ENCODE peak calls at places on chromosomes 5 and 9, in five cellular contexts. S is body of pancreas, U is thyroid gland, L is fibroblast of mammary gland, J is neural progenitor cell. H is an unnamed sample.

GRCh38 chr9:112166176-112167140 is 8.6 kb downstream of the SUSD1 start:
- DNase-seq in U (peak), S (peak), J (peak), L (peak), H (peak)

GRCh38 chr9:70403618-70404025 is 10.8 kb downstream of the KLF9 start:
- DNase-seq in L (peak), U (no peak), J (no peak), S (no peak), H (no peak)

GRCh38 chr9:111533099-111533785 is 8.3 kb downstream of the ZNF483 start:
- DNase-seq in S (no peak), J (no peak), U (peak), L (peak), H (peak)

GRCh38 chr5:113195726-113196125 is 219.1 kb downstream of the DCP2 start:
- DNase-seq in J (no peak), S (no peak), U (no peak), L (no peak), H (no peak)

GRCh38 chr5:421287-421880 is 21.6 kb upstream of the EXOC3 start:
- DNase-seq in S (no peak), J (no peak), L (no peak), U (no peak), H (no peak)

GRCh38 chr9:17906841-17907779 is 328.2 kb downstream of the SH3GL2 start:
- DNase-seq in S (no peak), U (no peak), L (no peak), J (peak), H (no peak)

GRCh38 chr9:111399772-111400563 is 69.9 kb upstream of the OR2K2 start:
- DNase-seq in J (peak), L (peak), S (peak), U (no peak), H (peak)

GRCh38 chr5:134432677-134433359 is 21.1 kb upstream of the CDKN2AIPNL start:
- DNase-seq in S (no peak), U (no peak), L (no peak), J (no peak), H (peak)

GRCh38 chr5:16617272-16617973 is 626 bp upstream of the RETREG1 start:
- DNase-seq in S (no peak), U (peak), L (no peak), J (peak), H (no peak)

GRCh38 chr9:77820293-77820954 is 172.3 kb upstream of the GNA14 start:
- DNase-seq in S (no peak), L (peak), U (no peak), J (no peak), H (peak)

GRCh38 chr9:15513335-15513734 is 2.6 kb upstream of the PSIP1 start:
- DNase-seq in J (peak), S (no peak), L (peak), U (no peak), H (peak)

GRCh38 chr5:111681414-111681790 is 75.6 kb downstream of the NREP start:
- DNase-seq in L (no peak), U (no peak), J (no peak), S (no peak), H (peak)

GRCh38 chr5:111676926-111677415 is 80.0 kb downstream of the NREP start:
- DNase-seq in J (no peak), L (peak), S (no peak), U (no peak), H (no peak)

GRCh38 chr5:111679611-111680010 is 77.4 kb downstream of the NREP start:
- DNase-seq in J (no peak), U (no peak), S (no peak), L (no peak), H (no peak)

GRCh38 chr5:111681791-111682190 is 75.2 kb downstream of the NREP start:
- DNase-seq in L (peak), U (no peak), S (no peak), J (no peak), H (peak)

DNA sequence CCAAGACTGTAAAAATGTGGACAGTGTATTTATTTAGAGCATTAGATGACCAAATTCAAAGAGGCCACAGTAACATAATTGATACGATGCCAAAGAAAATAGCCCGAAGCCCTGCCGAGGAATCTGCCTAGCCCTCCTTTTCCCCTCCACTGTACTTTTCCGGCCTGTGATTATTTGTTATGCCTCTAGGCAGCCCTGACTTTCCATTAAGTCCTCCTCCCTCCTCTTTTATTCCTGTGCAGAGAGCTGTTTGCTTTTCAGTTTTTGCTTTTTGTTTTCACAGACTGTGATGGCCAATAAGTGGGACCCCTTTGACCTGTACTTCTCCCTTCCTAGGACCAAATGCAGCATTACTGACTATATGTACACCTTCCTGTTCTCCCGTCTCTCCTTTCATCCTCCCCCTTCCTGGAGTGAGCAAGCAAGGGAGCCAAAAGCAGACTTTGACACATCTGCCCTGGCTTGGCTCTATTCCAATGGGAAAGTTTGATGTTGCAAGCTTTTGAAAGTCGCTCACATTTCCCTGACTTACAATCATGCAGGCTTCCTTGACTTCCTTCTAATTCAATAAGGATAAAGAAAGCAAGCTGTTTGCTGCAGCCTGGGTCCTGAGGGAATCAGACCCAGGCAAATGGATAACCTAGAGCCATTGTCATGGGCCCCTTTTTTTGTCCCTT is 76.1 kb downstream of the NREP start:
- DNase-seq in U (peak), J (no peak), L (peak), S (peak), H (peak)
- H3K4me3 ChIP-seq in U (no peak), J (no peak), L (no peak), S (no peak), H (no peak)

DNA sequence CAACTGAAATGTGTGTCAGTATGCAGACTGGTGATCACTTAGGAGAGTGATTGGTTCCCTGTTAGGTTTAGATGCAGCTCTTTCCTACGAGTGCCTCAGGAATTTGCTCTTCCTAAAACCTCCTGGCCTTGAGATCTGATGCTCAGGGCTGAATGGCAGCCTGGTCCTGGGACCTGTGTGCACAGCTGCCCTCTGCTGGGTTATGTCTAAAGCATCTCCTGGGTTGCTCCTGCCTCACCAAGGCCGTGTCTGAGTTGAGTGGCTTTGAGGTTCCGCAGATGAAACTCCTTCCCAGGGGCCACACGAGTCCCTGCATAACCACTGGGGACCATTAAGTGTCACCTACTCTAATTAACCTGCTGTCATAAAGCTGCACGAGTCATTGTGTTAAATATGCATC is 59.5 kb downstream of the MVB12B start:
- DNase-seq in U (no peak), S (no peak), L (no peak), J (peak), H (peak)
- TF ChIP-seq CTCF in U (no peak), S (no peak), L (peak), J (peak), H (peak)

DNA sequence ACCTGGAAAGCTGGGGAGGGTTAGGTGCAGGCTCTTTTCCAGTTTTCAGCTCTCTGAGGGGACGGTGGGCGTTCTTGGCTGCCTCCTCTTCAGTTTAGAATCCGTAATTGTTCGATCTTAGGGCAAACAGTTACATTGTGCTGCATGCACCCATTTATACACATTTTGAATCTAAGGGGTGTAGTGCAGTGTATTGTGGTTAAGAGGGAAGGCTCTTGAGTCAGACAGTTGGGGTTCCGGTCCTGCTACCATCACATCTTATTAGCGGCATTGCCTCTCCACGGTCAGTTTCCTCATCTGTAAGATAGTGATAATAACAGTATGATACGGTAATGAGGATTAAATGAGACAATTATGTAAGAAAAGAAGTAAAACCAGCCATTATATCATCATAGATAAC is 625 bp downstream of the EXOSC2 start:
- DNase-seq in S (no peak), J (no peak), U (no peak), L (no peak), H (no peak)
- H3K4me3 ChIP-seq in S (peak), J (peak), U (peak), L (peak), H (peak)

DNA sequence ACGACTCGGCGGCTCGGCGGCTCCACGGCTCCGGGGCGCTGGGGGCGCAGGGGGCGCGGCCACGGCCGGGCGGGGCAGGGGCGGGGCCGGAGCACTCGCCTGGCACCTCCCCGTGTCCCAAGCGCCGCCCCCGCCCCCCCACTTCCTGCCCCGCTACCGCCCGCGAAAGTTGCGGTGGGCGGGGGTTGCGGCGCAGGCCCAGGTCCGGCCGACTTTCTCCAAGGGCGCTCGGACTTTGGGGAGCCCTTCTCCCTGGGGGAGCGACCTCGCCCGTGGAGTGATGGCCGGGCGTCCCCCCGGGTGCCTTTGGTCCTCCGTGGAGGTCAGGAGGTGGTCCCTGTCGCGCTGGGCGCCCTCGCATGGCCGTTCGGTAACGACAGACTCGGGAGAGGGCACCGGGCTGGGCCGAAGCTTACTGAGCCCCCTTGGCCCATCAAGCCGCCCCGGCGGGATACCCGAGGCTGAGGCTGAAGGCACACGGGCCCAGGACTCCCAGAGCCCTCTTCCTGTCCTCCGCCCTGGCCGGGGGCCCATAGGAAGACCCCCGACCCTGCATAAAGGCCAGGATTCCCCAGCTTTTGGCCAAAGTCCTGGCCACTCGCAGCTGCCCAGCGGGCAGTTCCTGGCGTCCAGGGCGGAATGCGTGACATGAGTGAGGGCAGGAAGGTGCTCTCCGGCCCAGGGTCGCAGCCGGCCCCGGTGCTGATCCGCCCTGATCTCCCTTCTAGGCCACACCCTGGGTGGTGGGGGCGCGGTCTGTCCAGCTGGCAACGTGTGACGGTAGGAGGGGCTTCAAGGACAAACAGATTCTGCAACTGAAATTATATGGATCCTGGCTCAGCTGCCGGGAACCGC is 883 bp upstream of the VAV2 start:
- DNase-seq in J (peak), L (peak), U (peak), S (peak), H (peak)
- TF ChIP-seq CTCF in J (peak), L (peak), U (peak), S (peak), H (peak)

GRCh38 chr5:178582291-178582690 is 7.9 kb downstream of the COL23A1 start:
- DNase-seq in J (no peak), L (no peak), S (no peak), U (no peak), H (no peak)

GRCh38 chr5:178580556-178580955 is 9.6 kb downstream of the COL23A1 start:
- DNase-seq in L (no peak), U (no peak), S (no peak), J (no peak), H (no peak)

GRCh38 chr5:178577944-178578343 is 12.2 kb downstream of the COL23A1 start:
- DNase-seq in J (no peak), L (no peak), S (no peak), U (no peak), H (no peak)

GRCh38 chr5:178583279-178583678 is 6.9 kb downstream of the COL23A1 start:
- DNase-seq in S (no peak), U (no peak), J (no peak), L (no peak), H (no peak)

DNA sequence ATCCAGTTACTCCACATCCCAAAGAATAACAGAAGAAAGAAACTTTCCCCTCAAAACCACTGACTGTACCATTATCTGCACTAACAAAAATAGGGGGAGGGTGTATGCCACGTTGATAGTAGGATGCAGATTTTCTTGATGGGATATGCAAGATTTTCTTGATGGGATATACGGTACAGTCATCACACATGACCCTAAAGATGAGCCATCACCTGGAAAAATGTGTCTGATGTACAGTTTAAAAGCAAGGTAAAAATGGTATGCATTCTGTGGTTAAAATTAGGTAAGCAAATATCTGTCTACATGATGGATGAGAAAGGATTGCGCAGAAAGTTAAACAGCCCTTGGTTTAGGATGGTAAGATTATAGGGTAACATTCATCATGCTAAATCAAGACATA is 8.6 kb downstream of the COL23A1 start:
- DNase-seq in J (no peak), S (no peak), L (no peak), U (no peak), H (no peak)
- H3K4me3 ChIP-seq in J (no peak), S (no peak), L (no peak), U (no peak), H (no peak)

GRCh38 chr5:133041910-133042309 is 9.9 kb upstream of the HSPA4 start:
- DNase-seq in J (no peak), L (peak), U (no peak), S (no peak), H (peak)
- TF ChIP-seq CTCF in J (no peak), L (peak), U (no peak), S (no peak), H (peak)

DNA sequence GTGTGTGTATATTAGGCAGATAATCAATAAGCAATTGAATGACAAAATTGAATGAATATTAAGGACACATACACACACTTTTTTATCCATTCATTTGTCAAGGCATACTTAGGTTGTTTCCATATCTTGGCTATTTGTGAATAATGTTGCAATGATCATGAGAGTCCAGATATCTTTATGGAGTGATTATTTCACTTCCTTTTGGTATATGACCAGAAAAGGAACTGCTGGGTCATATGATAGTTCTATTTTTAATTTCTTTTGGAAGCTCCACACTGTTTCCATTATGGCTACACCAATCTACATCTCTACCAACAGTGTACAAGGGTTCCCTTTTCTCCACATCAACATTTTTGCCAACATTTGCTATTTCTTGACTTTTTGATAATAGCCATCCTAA is 137.7 kb upstream of the PAPPA start:
- DNase-seq in S (no peak), U (no peak), L (no peak), J (no peak), H (no peak)
- H3K4me3 ChIP-seq in S (no peak), U (no peak), L (no peak), J (no peak), H (no peak)

DNA sequence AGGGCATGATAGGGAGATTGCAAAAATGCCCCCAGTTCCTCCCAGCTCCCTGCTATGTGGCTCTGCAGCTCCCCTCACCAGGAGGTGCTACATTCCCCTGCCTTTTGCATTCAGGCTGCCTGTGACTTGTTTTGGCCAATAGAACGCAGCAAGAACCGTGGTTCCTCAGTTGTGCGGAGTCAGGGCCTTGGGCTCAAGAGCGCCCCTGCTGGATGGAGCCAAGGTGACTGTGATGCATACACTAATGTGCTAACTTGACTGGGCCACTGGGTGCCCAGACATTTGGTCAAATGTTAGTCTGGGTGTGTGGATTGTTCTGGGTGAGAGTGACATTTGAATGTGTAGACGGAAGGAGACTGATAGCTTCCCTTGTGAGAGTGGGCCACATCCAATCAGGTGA is 123.3 kb upstream of the MVB12B start:
- DNase-seq in S (no peak), J (no peak), U (no peak), L (no peak), H (no peak)
- TF ChIP-seq CTCF in S (no peak), J (peak), U (no peak), L (peak), H (peak)

GRCh38 chr5:140630296-140630695 is 2.7 kb downstream of the CD14 start:
- DNase-seq in L (peak), S (no peak), J (no peak), U (no peak), H (no peak)
- H3K4me3 ChIP-seq in L (no peak), S (no peak), J (no peak), U (no peak), H (no peak)